ENCODE peak calls at places on chromosome 11, in seven cellular contexts. N is GM23248; V is CD4-positive, alpha-beta T cell; F is cardiac muscle cell; H is right atrium auricular region; A is lower lobe of right lung; W is SK-N-MC. C is an unnamed sample.

GRCh38 chr11:4467043-4467442 is 15.4 kb upstream of the OR52K1 start:
- DNase-seq in N (no peak), F (no peak), H (no peak), A (no peak), W (no peak), V (no peak), C (no peak)

GRCh38 chr11:93514712-93515111 is 28.5 kb downstream of the SMCO4 start:
- DNase-seq in F (no peak), N (no peak), W (no peak), H (no peak), V (no peak), A (no peak), C (no peak)

GRCh38 chr11:130124096-130124495 is 35.5 kb upstream of the ST14 start:
- DNase-seq in V (no peak), N (peak; percentile 95), A (peak; percentile 91), W (no peak), H (peak; percentile 87), F (peak; percentile 93), C (no peak)

GRCh38 chr11:86162257-86162656 is 82.3 kb upstream of the EED start:
- DNase-seq in A (peak; percentile 52), V (no peak), H (peak; percentile 74), F (peak; percentile 87), N (peak; percentile 95), W (no peak), C (no peak)

GRCh38 chr11:18936002-18936673 is 3.1 kb downstream of the MRGPRX1 start:
- DNase-seq in W (no peak), A (no peak), N (no peak), F (no peak), H (no peak), V (no peak), C (no peak)

GRCh38 chr11:107691003-107691402 is 20.9 kb downstream of the SLN start:
- DNase-seq in A (no peak), N (peak; percentile 60), V (no peak), H (no peak), W (no peak), F (peak; percentile 41), C (no peak)

GRCh38 chr11:60785806-60786361 is 751 bp downstream of the MS4A10 start:
- DNase-seq in F (peak; percentile 54), V (no peak), N (peak; percentile 78), A (peak; percentile 7), H (no peak), W (no peak), C (no peak)

GRCh38 chr11:112297248-112297866 is 36.7 kb upstream of the PLET1 start:
- DNase-seq in H (no peak), A (no peak), W (no peak), N (no peak), V (peak; percentile 5), F (no peak), C (no peak)

GRCh38 chr11:6401439-6401838 is 11.2 kb downstream of the SMPD1 start:
- DNase-seq in F (no peak), H (no peak), A (no peak), V (no peak), N (no peak), W (no peak), C (no peak)

GRCh38 chr11:31233425-31233824 is 136.1 kb downstream of the DCDC1 start:
- DNase-seq in A (no peak), V (no peak), F (peak; percentile 3), N (peak; percentile 14), H (no peak), W (no peak), C (no peak)

GRCh38 chr11:122229611-122230386 is 113.8 kb upstream of the BLID start:
- DNase-seq in F (no peak), H (no peak), W (no peak), N (no peak), V (no peak), A (no peak), C (no peak)

GRCh38 chr11:128726464-128727139 is 32.7 kb downstream of the FLI1 start:
- DNase-seq in F (no peak), H (peak; percentile 67), A (peak; percentile 67), W (no peak), N (peak; percentile 24), V (peak; percentile 60), C (peak; percentile 43)

GRCh38 chr11:119772581-119772980 is 43.6 kb upstream of the NECTIN1 start:
- DNase-seq in W (no peak), F (no peak), H (no peak), A (no peak), V (no peak), N (no peak), C (no peak)

GRCh38 chr11:15166204-15166603 is 51.5 kb downstream of the INSC start:
- DNase-seq in H (no peak), F (no peak), V (no peak), N (peak; percentile 49), W (no peak), A (no peak), C (no peak)

GRCh38 chr11:130429983-130430382 is 1.6 kb upstream of the ADAMTS8 start:
- DNase-seq in W (no peak), F (no peak), A (no peak), H (no peak), N (no peak), V (no peak), C (no peak)

GRCh38 chr11:102912482-102912830 is 37.7 kb upstream of the MMP12 start:
- DNase-seq in H (no peak), N (no peak), V (no peak), A (no peak), W (no peak), F (no peak), C (no peak)

GRCh38 chr11:59630493-59630892 is 14.9 kb upstream of the OSBP start:
- DNase-seq in F (no peak), H (no peak), N (no peak), A (no peak), V (no peak), W (no peak), C (no peak)

GRCh38 chr11:112941096-112941495 is 20.1 kb upstream of the NCAM1 start:
- DNase-seq in H (no peak), W (no peak), A (no peak), F (no peak), V (no peak), N (no peak), C (no peak)

GRCh38 chr11:67983916-67984315 is 20.0 kb downstream of the UNC93B1 start:
- DNase-seq in F (no peak), W (no peak), N (no peak), V (no peak), A (no peak), H (no peak), C (no peak)

GRCh38 chr11:119727523-119728081 is 1.4 kb downstream of the NECTIN1 start:
- DNase-seq in A (peak; percentile 61), F (no peak), N (peak; percentile 39), H (no peak), V (peak; percentile 7), W (no peak), C (no peak)

GRCh38 chr11:44629732-44630345 is 64.4 kb downstream of the CD82 start:
- DNase-seq in F (no peak), A (no peak), H (no peak), W (no peak), N (no peak), V (no peak), C (no peak)

GRCh38 chr11:100176456-100176855 is 510.6 kb upstream of the ARHGAP42 start:
- DNase-seq in H (no peak), A (no peak), W (no peak), F (no peak), N (no peak), V (no peak), C (no peak)
- H3K9me3 ChIP-seq in H (no peaks in the 10 kb centered on the region), A (no peaks in the 10 kb centered on the region), W (no peaks in the 10 kb centered on the region), F (no peaks in the 10 kb centered on the region), N (no peaks in the 10 kb centered on the region), V (no peaks in the 10 kb centered on the region), C (peaks cover 2% of the 10 kb centered on the region)

DNA sequence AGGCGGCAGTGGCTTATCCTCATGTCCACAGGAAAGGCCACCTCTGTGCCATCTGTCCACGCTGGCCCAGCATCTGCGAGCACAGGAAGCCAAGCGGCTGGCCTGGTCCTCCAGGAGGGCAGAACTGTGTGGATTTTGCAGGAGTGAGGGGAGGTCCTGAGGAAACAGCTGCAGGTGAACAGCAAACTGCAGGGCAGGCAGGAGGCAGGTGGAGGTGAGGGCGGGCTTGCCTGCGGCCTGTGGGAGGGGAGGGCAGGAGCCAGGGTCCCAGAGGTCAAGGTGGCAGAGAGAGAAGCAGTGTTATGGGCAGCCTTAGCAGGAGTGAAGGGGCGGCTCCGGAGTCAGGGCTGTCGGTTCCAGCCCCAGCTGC is 369.7 kb downstream of the SHANK2 start:
- DNase-seq in N (no peak), H (no peak), F (no peak), W (no peak), V (no peak), A (no peak), C (no peak)
- H3K9me3 ChIP-seq in N (no peaks in the 10 kb centered on the region), H (no peaks in the 10 kb centered on the region), F (no peaks in the 10 kb centered on the region), W (no peaks in the 10 kb centered on the region), V (no peaks in the 10 kb centered on the region), A (no peaks in the 10 kb centered on the region), C (no peaks in the 10 kb centered on the region)

GRCh38 chr11:12827929-12828812 is 153.9 kb downstream of the TEAD1 start:
- DNase-seq in V (no peak), N (peak; percentile 75), A (no peak), H (no peak), F (peak; percentile 88), W (no peak), C (no peak)

GRCh38 chr11:12827369-12827768 is 153.1 kb downstream of the TEAD1 start:
- DNase-seq in N (no peak), V (no peak), F (no peak), A (no peak), W (no peak), H (no peak), C (no peak)

GRCh38 chr11:12831471-12832202 is 157.4 kb downstream of the TEAD1 start:
- DNase-seq in F (no peak), V (no peak), H (no peak), A (no peak), W (no peak), N (no peak), C (no peak)

GRCh38 chr11:12829536-12830314 is 155.5 kb downstream of the TEAD1 start:
- DNase-seq in N (no peak), F (no peak), H (no peak), W (no peak), A (no peak), V (no peak), C (no peak)

DNA sequence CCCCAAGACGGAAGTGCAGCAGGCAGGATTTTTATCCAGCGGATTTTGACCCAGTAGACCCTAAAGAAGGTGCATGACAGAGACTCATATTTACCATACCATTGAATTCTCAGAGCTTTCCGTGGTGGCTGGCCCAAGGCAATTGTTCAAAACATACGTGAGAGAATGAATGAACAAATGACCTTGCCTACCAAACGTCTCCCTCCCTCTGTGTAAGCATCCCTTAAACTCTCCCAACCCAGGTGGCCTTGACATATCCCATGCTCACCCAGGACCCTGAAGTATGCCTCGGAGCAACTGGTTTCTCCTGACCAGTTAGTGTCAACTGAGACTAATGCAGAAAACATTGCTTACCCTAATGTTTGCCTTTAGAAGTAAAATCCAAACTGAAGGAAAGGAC is 154.9 kb downstream of the TEAD1 start:
- DNase-seq in F (no peak), N (no peak), A (no peak), V (no peak), H (no peak), W (no peak), C (no peak)
- H3K9me3 ChIP-seq in F (no peaks in the 10 kb centered on the region), N (no peaks in the 10 kb centered on the region), A (no peaks in the 10 kb centered on the region), V (no peaks in the 10 kb centered on the region), H (no peaks in the 10 kb centered on the region), W (no peaks in the 10 kb centered on the region), C (no peaks in the 10 kb centered on the region)

DNA sequence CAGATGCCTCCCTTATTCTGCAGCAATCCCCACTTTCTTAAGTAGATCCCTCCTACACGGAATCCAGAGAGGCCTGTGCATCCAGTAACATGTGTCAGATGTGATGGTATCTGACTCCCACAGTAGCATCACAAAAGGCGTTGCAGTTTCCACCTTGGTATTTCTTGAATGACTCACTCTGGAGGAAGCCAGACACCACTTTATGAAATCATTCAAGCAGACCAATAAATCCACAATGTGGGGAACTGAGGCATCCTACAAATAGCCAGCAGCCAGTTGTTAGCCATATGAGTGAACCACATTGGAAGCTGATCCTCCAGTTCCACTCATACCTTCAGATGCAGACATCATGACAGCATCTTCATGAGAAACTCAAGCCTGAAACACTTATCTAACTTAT is 798.1 kb downstream of the OPCML start:
- DNase-seq in N (peak; percentile 92), A (no peak), W (no peak), F (peak; percentile 18), V (no peak), H (no peak), C (no peak)
- H3K9me3 ChIP-seq in N (no peaks in the 10 kb centered on the region), A (no peaks in the 10 kb centered on the region), W (no peaks in the 10 kb centered on the region), F (no peaks in the 10 kb centered on the region), V (no peaks in the 10 kb centered on the region), H (no peaks in the 10 kb centered on the region), C (no peaks in the 10 kb centered on the region)

C was measured in T-helper 17 cell.